ENCODE peak calls at places on chromosome 1, in seven cellular contexts. T, J, C, Q, M, K and Z are unnamed samples.

GRCh38 chr1:230011333-230012092 is 55.5 kb upstream of the GALNT2 start:
- DNase-seq in C (no peak), M (no peak), T (no peak), Q (no peak), K (no peak), J (no peak), Z (no peak)

GRCh38 chr1:203036135-203036534 is 9.8 kb downstream of the PPFIA4 start:
- DNase-seq in C (no peak), Q (no peak), K (no peak), J (no peak), T (no peak), M (peak), Z (no peak)

GRCh38 chr1:22500476-22500875 is 48.8 kb downstream of the ZBTB40 start:
- DNase-seq in K (no peak), J (no peak), T (no peak), M (no peak), Q (peak), C (peak), Z (no peak)

GRCh38 chr1:53049574-53049967 is 12.4 kb upstream of the PODN start:
- DNase-seq in Q (peak), K (no peak), C (no peak), T (no peak), J (no peak), M (no peak), Z (no peak)

GRCh38 chr1:18662286-18662639 is 31.6 kb downstream of the PAX7 start:
- DNase-seq in T (no peak), K (no peak), Q (no peak), C (no peak), M (no peak), J (no peak), Z (no peak)

GRCh38 chr1:72937905-72938304 is 655.6 kb upstream of the NEGR1 start:
- DNase-seq in Q (no peak), C (no peak), J (no peak), T (no peak), M (no peak), K (no peak), Z (no peak)

GRCh38 chr1:97014426-97014825 is 292.8 kb downstream of the PTBP2 start:
- DNase-seq in C (no peak), J (no peak), Q (no peak), M (no peak), T (no peak), K (no peak), Z (no peak)

GRCh38 chr1:54547601-54548388 is at the start of gene ACOT11:
- DNase-seq in C (peak), Q (peak), M (peak), K (peak), T (no peak), J (peak), Z (no peak)

GRCh38 chr1:184210048-184210447 is 158.5 kb downstream of the TSEN15 start:
- DNase-seq in C (peak), Q (peak), T (no peak), K (no peak), M (no peak), J (no peak), Z (no peak)

GRCh38 chr1:70573317-70573843 is 162.3 kb downstream of the CTH start:
- DNase-seq in Q (no peak), C (no peak), T (no peak), M (no peak), J (no peak), K (no peak), Z (no peak)